ENCODE peak calls at places on chromosomes 12 and 14, in four cellular contexts. N is K562, I is WTC11, J is GM12878. E is an unnamed sample.

GRCh38 chr12:49952396-49953055 is 2.0 kb downstream of the AQP2 start:
- DNase-seq in J (no peak), I (no peak), N (no peak), E (no peak)

GRCh38 chr14:92486881-92487280 is 26.7 kb upstream of the RIN3 start:
- DNase-seq in I (no peak), N (no peak), J (no peak), E (no peak)

GRCh38 chr12:98490491-98491453 is 24.6 kb upstream of the TMPO start:
- DNase-seq in J (peak), N (peak), I (peak), E (peak)

GRCh38 chr14:54127526-54127925 is 170.9 kb upstream of the BMP4 start:
- DNase-seq in N (no peak), J (no peak), I (no peak), E (no peak)

GRCh38 chr12:2334291-2335088 is 281.7 kb downstream of the CACNA1C start:
- DNase-seq in I (no peak), N (peak), J (no peak), E (no peak)

GRCh38 chr12:69168828-69169227 is 70.5 kb upstream of the CPSF6 start:
- DNase-seq in N (no peak), J (no peak), I (no peak), E (no peak)

GRCh38 chr12:113439606-113440030 is 17.4 kb downstream of the SDSL start:
- DNase-seq in N (peak), I (peak), J (no peak), E (peak)

GRCh38 chr12:85688837-85689236 is 147.4 kb downstream of the RASSF9 start:
- DNase-seq in J (no peak), N (no peak), I (no peak), E (no peak)

GRCh38 chr14:91927216-91927615 is 20.3 kb downstream of the FBLN5 start:
- DNase-seq in J (no peak), N (no peak), I (no peak), E (no peak)

GRCh38 chr12:3293013-3293412 is 198.0 kb upstream of the PRMT8 start:
- DNase-seq in N (no peak), J (no peak), I (no peak), E (no peak)

GRCh38 chr12:67648306-67649164 is at the start of gene DYRK2:
- DNase-seq in N (peak), J (no peak), I (peak), E (peak)

GRCh38 chr12:111446044-111446581 is 40.4 kb downstream of the SH2B3 start:
- DNase-seq in J (no peak), I (peak), N (peak), E (no peak)

GRCh38 chr12:85280138-85280983 is at the start of gene ALX1:
- DNase-seq in J (no peak), N (no peak), I (peak), E (no peak)

GRCh38 chr12:30965613-30965985 is 39.1 kb downstream of the TSPAN11 start:
- DNase-seq in N (peak), J (no peak), I (peak), E (peak)

GRCh38 chr12:51028126-51028810 is 2.1 kb upstream of the SLC11A2 start:
- DNase-seq in I (no peak), N (peak), J (no peak), E (peak)

GRCh38 chr14:102201369-102201748 is 61.7 kb downstream of the WDR20 start:
- DNase-seq in J (peak), N (no peak), I (no peak), E (no peak)

GRCh38 chr12:30796891-30797371 is 42.2 kb upstream of the CAPRIN2 start:
- DNase-seq in J (no peak), I (peak), N (no peak), E (no peak)

GRCh38 chr12:29317556-29318363 is 63.2 kb downstream of the ERGIC2 start:
- DNase-seq in N (peak), J (peak), I (peak), E (peak)

GRCh38 chr14:36604757-36605505 is 22.5 kb upstream of the NKX2-8 start:
- DNase-seq in J (no peak), I (peak), N (peak), E (peak)

GRCh38 chr14:46574976-46575375 is 76.6 kb downstream of the RPL10L start:
- DNase-seq in I (no peak), N (no peak), J (no peak), E (no peak)

GRCh38 chr14:90608281-90608680 is 207.9 kb downstream of the TTC7B start:
- DNase-seq in N (no peak), I (no peak), J (no peak), E (no peak)

GRCh38 chr12:102702447-102703114 is 214.5 kb downstream of the PAH start:
- DNase-seq in N (peak), J (no peak), I (peak), E (peak)

GRCh38 chr14:50920482-50921225 is 23.6 kb downstream of the PYGL start:
- DNase-seq in I (no peak), J (no peak), N (no peak), E (peak)

GRCh38 chr12:109539508-109539907 is 33.8 kb downstream of the MMAB start:
- DNase-seq in J (no peak), N (no peak), I (no peak), E (no peak)

GRCh38 chr14:78605065-78605762 is 435.0 kb downstream of the NRXN3 start:
- DNase-seq in J (no peak), N (no peak), I (no peak), E (no peak)

GRCh38 chr14:60311417-60311816 is 62.4 kb downstream of the PPM1A start:
- DNase-seq in J (no peak), I (no peak), N (no peak), E (no peak)

GRCh38 chr14:53214384-53214783 is 61.3 kb upstream of the DDHD1 start:
- DNase-seq in N (no peak), I (no peak), J (no peak), E (no peak)

GRCh38 chr14:24298892-24299254 is 707 bp downstream of the DHRS1 start:
- DNase-seq in I (no peak), J (no peak), N (peak), E (peak)
- TF ChIP-seq CREM in I (no peak), J (no peak), N (no peak), E (no peak)

DNA sequence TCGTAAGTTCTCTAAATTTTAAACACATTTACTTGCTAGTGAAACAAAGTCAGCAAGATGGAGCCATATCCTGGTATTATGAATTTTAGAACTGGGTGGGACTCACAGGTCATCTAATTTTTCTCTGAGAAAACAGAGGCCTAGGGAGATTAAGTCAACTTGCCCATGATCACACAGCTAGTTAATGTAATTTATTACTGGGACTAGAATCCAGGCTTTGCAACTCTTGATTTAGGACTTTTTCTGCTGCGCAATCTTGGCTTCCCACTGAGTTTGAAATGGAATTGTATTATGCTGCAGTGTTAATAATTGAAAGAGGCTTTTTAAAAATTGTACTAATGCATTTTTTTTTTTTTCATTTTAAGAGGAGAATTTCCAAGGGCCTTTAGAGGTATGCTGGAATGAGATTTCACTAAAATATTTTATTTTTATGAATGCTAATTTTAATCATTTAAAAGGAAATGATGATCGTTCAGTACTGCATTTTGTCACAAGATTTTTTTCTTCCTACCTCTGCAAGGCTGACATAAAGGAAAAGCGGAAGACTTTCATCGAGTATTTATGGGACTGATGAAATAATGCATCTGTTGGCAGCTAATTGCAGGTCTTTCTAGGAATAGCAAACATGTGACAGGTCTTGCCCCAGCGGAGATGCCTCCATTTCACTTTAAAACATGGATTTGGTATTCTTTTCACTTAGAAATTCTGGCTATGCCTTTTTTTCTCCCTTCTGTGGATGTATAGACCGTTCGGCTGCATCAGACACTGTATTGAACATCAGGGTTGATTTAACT is 9.6 kb downstream of the CRADD start:
- DNase-seq in I (no peak), N (no peak), J (no peak), E (no peak)
- TF ChIP-seq CREM in I (no peak), N (no peak), J (no peak), E (no peak)

GRCh38 chr12:48826209-48826855 is 8.0 kb downstream of the CACNB3 start:
- DNase-seq in N (no peak), I (no peak), J (no peak), E (no peak)
- TF ChIP-seq CREM in N (no peak), I (no peak), J (no peak), E (no peak)

GRCh38 chr12:6532927-6533652 is 1.2 kb upstream of the GAPDH start:
- DNase-seq in I (peak), N (peak), J (no peak), E (peak)
- TF ChIP-seq CREM in I (no peak), N (peak), J (no peak), E (no peak)

GRCh38 chr12:82359115-82359478 is 768 bp downstream of the METTL25 start:
- DNase-seq in J (no peak), N (peak), I (peak), E (no peak)

GRCh38 chr12:82358200-82359114 is at the start of the genes CCDC59 and METTL25:
- DNase-seq in I (peak), N (peak), J (peak), E (peak)

GRCh38 chr12:82363990-82364389 is 5.7 kb downstream of the METTL25 start:
- DNase-seq in J (no peak), N (no peak), I (no peak), E (no peak)

GRCh38 chr12:82357845-82358199 is 365 bp downstream of the CCDC59 start:
- DNase-seq in N (no peak), I (no peak), J (no peak), E (peak)

GRCh38 chr12:82361461-82361915 is 3.2 kb downstream of the METTL25 start:
- DNase-seq in I (peak), N (no peak), J (no peak), E (no peak)
- TF ChIP-seq CREM in I (no peak), N (no peak), J (no peak), E (no peak)

DNA sequence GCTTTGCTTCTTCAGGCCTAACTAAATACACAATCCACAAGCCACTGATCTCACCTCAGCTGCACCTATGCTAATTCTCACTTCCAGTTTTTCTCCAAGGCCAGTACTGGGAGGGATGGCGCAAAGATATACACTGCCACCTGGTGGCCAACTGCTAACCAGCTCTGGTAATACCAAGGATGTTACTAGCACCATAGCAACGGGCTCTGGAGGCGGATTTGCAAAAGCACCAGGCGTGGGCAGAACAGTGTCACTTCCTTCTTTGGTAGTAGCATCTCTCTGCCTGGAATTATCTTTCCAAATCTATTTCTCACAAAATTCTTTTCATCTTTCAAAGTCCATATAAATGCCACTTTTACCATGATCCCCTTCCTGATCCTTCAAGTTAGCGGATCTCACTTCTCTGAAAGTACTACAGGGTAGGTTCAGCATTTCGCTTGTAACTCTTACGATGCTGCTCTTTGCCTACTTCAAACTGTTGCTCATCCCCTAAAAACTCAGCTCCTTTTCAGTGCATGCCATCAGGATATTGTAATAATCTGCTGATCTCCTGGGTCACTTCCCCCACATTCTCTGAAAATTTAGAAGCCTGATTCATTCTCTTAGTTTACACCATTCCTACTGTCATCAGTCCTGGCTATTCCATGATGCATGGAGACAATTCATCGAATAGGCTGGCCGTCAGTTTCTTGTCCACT is 37.1 kb upstream of the FOXJ2 start:
- DNase-seq in J (peak), N (peak), I (peak), E (peak)
- TF ChIP-seq CREM in J (peak), N (peak), I (no peak), E (no peak)

DNA sequence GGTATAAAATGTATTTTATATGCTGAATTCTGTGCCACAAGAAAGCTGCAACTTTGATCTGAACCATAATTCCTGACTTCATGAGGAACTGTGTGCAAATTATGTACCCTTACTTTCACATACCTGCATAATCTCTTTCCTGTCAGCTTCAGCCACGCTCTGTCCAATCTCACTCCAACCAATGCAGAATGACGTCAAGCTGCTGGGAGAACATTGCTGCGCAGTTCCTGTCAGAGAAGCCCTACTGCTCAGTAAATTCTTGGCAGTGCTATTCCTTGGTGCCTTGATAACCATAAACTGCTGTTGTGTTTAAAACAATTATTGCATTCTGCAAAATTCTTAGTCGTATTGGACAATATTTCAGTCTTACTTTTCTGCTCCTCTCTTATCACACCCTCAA is 274.7 kb upstream of the NOVA1 start:
- DNase-seq in J (no peak), N (peak), I (no peak), E (no peak)
- TF ChIP-seq CREM in J (no peak), N (peak), I (no peak), E (no peak)

GRCh38 chr12:103955811-103956514 is 9.7 kb upstream of the TDG start:
- DNase-seq in J (no peak), I (no peak), N (no peak), E (no peak)
- TF ChIP-seq CREM in J (no peak), I (no peak), N (no peak), E (no peak)

E was measured in HepG2.